ENCODE peak calls at places on chromosome 10, in eight cellular contexts. S, I, R, Q, C, T, B and P are unnamed samples.

GRCh38 chr10:89095701-89096391 is 105.2 kb downstream of the FAS start:
- DNase-seq in S (no peak), I (no peak), R (no peak), Q (no peak), C (no peak), T (no peak), B (no peak), P (no peak)

GRCh38 chr10:25747038-25747437 is 187.0 kb upstream of the MYO3A start:
- DNase-seq in S (no peak), I (no peak), R (no peak), Q (no peak), C (no peak), T (no peak), B (no peak), P (no peak)

GRCh38 chr10:35578608-35578956 is 26.6 kb upstream of the GJD4 start:
- DNase-seq in S (no peak), I (no peak), R (no peak), Q (no peak), C (no peak), T (no peak), B (no peak), P (no peak)

GRCh38 chr10:3987142-3987974 is 202.3 kb upstream of the KLF6 start:
- DNase-seq in S (no peak), I (no peak), R (peak), Q (no peak), C (peak), T (no peak), B (peak), P (no peak)

GRCh38 chr10:78778446-78779338 is 290.1 kb upstream of the ZMIZ1 start:
- DNase-seq in S (no peak), I (no peak), R (no peak), Q (no peak), C (no peak), T (no peak), B (no peak), P (no peak)

GRCh38 chr10:78964274-78964951 is 104.4 kb upstream of the ZMIZ1 start:
- DNase-seq in S (no peak), I (peak), R (no peak), Q (no peak), C (no peak), T (no peak), B (no peak), P (no peak)

GRCh38 chr10:133306097-133306476 is 2.6 kb downstream of the TUBGCP2 start:
- DNase-seq in S (no peak), I (no peak), R (no peak), Q (no peak), C (no peak), T (no peak), B (no peak), P (peak)

GRCh38 chr10:47206449-47207279 is 93.3 kb upstream of the GDF10 start:
- DNase-seq in S (no peak), I (peak), R (no peak), Q (no peak), C (no peak), T (no peak), B (peak), P (no peak)

GRCh38 chr10:8138471-8138870 is 84.0 kb downstream of the GATA3 start:
- DNase-seq in S (no peak), I (no peak), R (no peak), Q (no peak), C (peak), T (no peak), B (peak), P (no peak)

GRCh38 chr10:110387983-110388681 is 83.4 kb upstream of the SMNDC1 start:
- DNase-seq in S (no peak), I (no peak), R (no peak), Q (no peak), C (peak), T (no peak), B (peak), P (no peak)

GRCh38 chr10:29604291-29604825 is 30.4 kb downstream of the SVIL start:
- DNase-seq in S (peak), I (no peak), R (no peak), Q (peak), C (no peak), T (no peak), B (no peak), P (no peak)

GRCh38 chr10:70323143-70323696 is 39.4 kb upstream of the NPFFR1 start:
- DNase-seq in S (peak), I (peak), R (no peak), Q (no peak), C (no peak), T (no peak), B (no peak), P (peak)

GRCh38 chr10:97321032-97321806 is 2.1 kb downstream of the FRAT1 start:
- DNase-seq in S (peak), I (peak), R (no peak), Q (no peak), C (no peak), T (peak), B (no peak), P (no peak)

GRCh38 chr10:31697271-31698168 is 231.1 kb downstream of the ARHGAP12 start:
- DNase-seq in S (peak), I (no peak), R (peak), Q (no peak), C (peak), T (peak), B (peak), P (no peak)

GRCh38 chr10:29394321-29394932 is 105.6 kb downstream of the LYZL1 start:
- DNase-seq in S (no peak), I (no peak), R (no peak), Q (no peak), C (no peak), T (no peak), B (no peak), P (no peak)

GRCh38 chr10:50625663-50626062 is 1.9 kb upstream of the SGMS1 start:
- DNase-seq in S (no peak), I (peak), R (no peak), Q (no peak), C (peak), T (no peak), B (peak), P (no peak)

GRCh38 chr10:94288361-94289116 is 74.2 kb downstream of the NOC3L start:
- DNase-seq in S (no peak), I (no peak), R (no peak), Q (no peak), C (no peak), T (no peak), B (no peak), P (no peak)

GRCh38 chr10:47183726-47184084 is 116.3 kb upstream of the GDF10 start:
- DNase-seq in S (no peak), I (no peak), R (no peak), Q (no peak), C (peak), T (no peak), B (peak), P (no peak)

GRCh38 chr10:13990918-13991317 is 339.8 kb downstream of the FRMD4A start:
- DNase-seq in S (no peak), I (no peak), R (peak), Q (no peak), C (peak), T (peak), B (peak), P (no peak)

GRCh38 chr10:88095778-88096452 is 232.5 kb downstream of the PTEN start:
- DNase-seq in S (no peak), I (no peak), R (no peak), Q (no peak), C (no peak), T (no peak), B (no peak), P (no peak)

GRCh38 chr10:29007370-29007747 is 281.5 kb upstream of the LYZL1 start:
- DNase-seq in S (no peak), I (no peak), R (no peak), Q (no peak), C (no peak), T (no peak), B (no peak), P (no peak)

GRCh38 chr10:43160067-43160918 is 22.0 kb downstream of the CSGALNACT2 start:
- DNase-seq in S (no peak), I (peak), R (peak), Q (no peak), C (peak), T (no peak), B (peak), P (no peak)

GRCh38 chr10:109018892-109019507 is 904.3 kb downstream of the XPNPEP1 start:
- DNase-seq in S (no peak), I (peak), R (peak), Q (no peak), C (no peak), T (no peak), B (peak), P (no peak)

GRCh38 chr10:22434521-22434920 is 89.2 kb downstream of the SPAG6 start:
- DNase-seq in S (no peak), I (peak), R (no peak), Q (no peak), C (no peak), T (no peak), B (no peak), P (no peak)

GRCh38 chr10:26527018-26527417 is 88.9 kb downstream of the APBB1IP start:
- DNase-seq in S (no peak), I (no peak), R (no peak), Q (no peak), C (no peak), T (no peak), B (no peak), P (no peak)

GRCh38 chr10:126536148-126536547 is 134.3 kb downstream of the C10orf90 start:
- DNase-seq in S (no peak), I (no peak), R (peak), Q (peak), C (peak), T (no peak), B (peak), P (no peak)

GRCh38 chr10:97669561-97669960 is 17.5 kb downstream of the AVPI1 start:
- DNase-seq in S (no peak), I (no peak), R (no peak), Q (no peak), C (no peak), T (no peak), B (no peak), P (no peak)

GRCh38 chr10:93465806-93466675 is 16.1 kb downstream of the MYOF start:
- DNase-seq in S (peak), I (peak), R (peak), Q (no peak), C (peak), T (peak), B (peak), P (peak)

GRCh38 chr10:22997102-22997501 is 69.2 kb downstream of the ARMC3 start:
- DNase-seq in S (no peak), I (no peak), R (peak), Q (no peak), C (peak), T (no peak), B (peak), P (no peak)

GRCh38 chr10:105834261-105835059 is 1193.4 kb downstream of the SORCS3 start:
- DNase-seq in S (no peak), I (no peak), R (no peak), Q (no peak), C (no peak), T (no peak), B (no peak), P (no peak)

GRCh38 chr10:3786295-3786981 is 1.4 kb upstream of the KLF6 start:
- DNase-seq in S (peak), I (no peak), R (peak), Q (no peak), C (peak), T (peak), B (no peak), P (no peak)

GRCh38 chr10:16182688-16183087 is 254.1 kb upstream of the PTER start:
- DNase-seq in S (no peak), I (no peak), R (peak), Q (no peak), C (peak), T (no peak), B (no peak), P (no peak)

GRCh38 chr10:6120691-6121090 is 31.9 kb downstream of the RBM17 start:
- DNase-seq in S (peak), I (peak), R (peak), Q (no peak), C (peak), T (no peak), B (peak), P (no peak)

GRCh38 chr10:124388823-124389612 is 29.7 kb downstream of the OAT start:
- DNase-seq in S (peak), I (peak), R (peak), Q (peak), C (peak), T (peak), B (peak), P (no peak)

GRCh38 chr10:60735244-60735643 is 43.0 kb upstream of the CDK1 start:
- DNase-seq in S (no peak), I (no peak), R (no peak), Q (no peak), C (no peak), T (no peak), B (no peak), P (no peak)

GRCh38 chr10:60734226-60734625 is 44.1 kb upstream of the CDK1 start:
- DNase-seq in S (no peak), I (no peak), R (no peak), Q (no peak), C (no peak), T (no peak), B (no peak), P (no peak)

GRCh38 chr10:60732240-60733188 is 45.8 kb upstream of the CDK1 start:
- DNase-seq in S (peak), I (peak), R (no peak), Q (no peak), C (peak), T (no peak), B (no peak), P (peak)

GRCh38 chr10:60733826-60734225 is 44.5 kb upstream of the CDK1 start:
- DNase-seq in S (no peak), I (no peak), R (no peak), Q (no peak), C (no peak), T (no peak), B (no peak), P (no peak)

GRCh38 chr10:60733189-60733815 is 45.0 kb upstream of the CDK1 start:
- DNase-seq in S (no peak), I (no peak), R (no peak), Q (peak), C (peak), T (peak), B (peak), P (peak)
- TF ChIP-seq CTCF in S (no peak), I (no peak), R (no peak), Q (peak), C (no peak), T (no peak), B (no peak), P (peak)

GRCh38 chr10:83806716-83807115 is 332.6 kb upstream of the GHITM start:
- DNase-seq in S (no peak), I (no peak), R (no peak), Q (no peak), C (no peak), T (no peak), B (no peak), P (no peak)

GRCh38 chr10:83801983-83802382 is 337.3 kb upstream of the GHITM start:
- DNase-seq in S (no peak), I (peak), R (no peak), Q (no peak), C (no peak), T (no peak), B (no peak), P (no peak)
- TF ChIP-seq CTCF in S (no peak), I (peak), R (no peak), Q (no peak), C (no peak), T (no peak), B (no peak), P (no peak)

GRCh38 chr10:230758-231157 is 95.5 kb downstream of the ZMYND11 start:
- DNase-seq in S (no peak), I (peak), R (no peak), Q (no peak), C (no peak), T (no peak), B (no peak), P (no peak)
- TF ChIP-seq CTCF in S (no peak), I (peak), R (peak), Q (peak), C (peak), T (peak), B (peak), P (peak)

GRCh38 chr10:102231357-102232318 is 5.5 kb downstream of the ELOVL3 start:
- DNase-seq in S (no peak), I (peak), R (no peak), Q (no peak), C (peak), T (peak), B (no peak), P (no peak)

GRCh38 chr10:102230264-102230860 is 4.3 kb downstream of the ELOVL3 start:
- DNase-seq in S (no peak), I (peak), R (no peak), Q (no peak), C (peak), T (peak), B (peak), P (no peak)

GRCh38 chr10:102229810-102230263 is 3.7 kb downstream of the ELOVL3 start:
- DNase-seq in S (peak), I (peak), R (peak), Q (peak), C (peak), T (peak), B (peak), P (no peak)

GRCh38 chr10:102233997-102234396 is 7.3 kb downstream of the PITX3 start:
- DNase-seq in S (no peak), I (no peak), R (no peak), Q (no peak), C (no peak), T (no peak), B (no peak), P (no peak)

DNA sequence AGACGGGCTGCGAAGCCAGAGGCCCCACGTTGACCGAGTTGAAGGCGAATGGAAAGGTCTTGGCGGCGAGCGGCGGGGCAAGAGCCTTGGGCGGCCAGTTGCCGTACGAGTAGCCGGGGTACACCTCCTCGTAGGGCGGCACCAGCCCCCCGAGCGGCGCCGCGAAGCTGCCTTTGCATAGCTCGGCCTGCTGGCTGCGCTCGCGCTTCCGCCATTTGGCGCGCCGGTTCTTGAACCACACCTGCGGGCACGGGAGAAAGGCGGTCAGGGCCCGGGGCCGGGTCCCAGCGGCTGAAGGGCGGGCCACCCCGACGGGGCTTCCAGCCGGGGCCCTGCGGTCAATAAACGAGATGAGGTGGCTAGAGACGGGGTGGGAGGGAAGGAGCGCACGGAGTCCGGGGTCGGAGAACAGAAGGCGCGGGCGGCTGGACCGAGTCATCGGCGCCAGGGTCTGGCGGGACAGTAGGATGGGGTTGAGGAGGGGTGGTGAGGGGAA is 4.8 kb downstream of the ELOVL3 start:
- DNase-seq in S (no peak), I (peak), R (no peak), Q (no peak), C (peak), T (peak), B (no peak), P (no peak)
- TF ChIP-seq CTCF in S (no peak), I (no peak), R (peak), Q (peak), C (peak), T (peak), B (peak), P (peak)

DNA sequence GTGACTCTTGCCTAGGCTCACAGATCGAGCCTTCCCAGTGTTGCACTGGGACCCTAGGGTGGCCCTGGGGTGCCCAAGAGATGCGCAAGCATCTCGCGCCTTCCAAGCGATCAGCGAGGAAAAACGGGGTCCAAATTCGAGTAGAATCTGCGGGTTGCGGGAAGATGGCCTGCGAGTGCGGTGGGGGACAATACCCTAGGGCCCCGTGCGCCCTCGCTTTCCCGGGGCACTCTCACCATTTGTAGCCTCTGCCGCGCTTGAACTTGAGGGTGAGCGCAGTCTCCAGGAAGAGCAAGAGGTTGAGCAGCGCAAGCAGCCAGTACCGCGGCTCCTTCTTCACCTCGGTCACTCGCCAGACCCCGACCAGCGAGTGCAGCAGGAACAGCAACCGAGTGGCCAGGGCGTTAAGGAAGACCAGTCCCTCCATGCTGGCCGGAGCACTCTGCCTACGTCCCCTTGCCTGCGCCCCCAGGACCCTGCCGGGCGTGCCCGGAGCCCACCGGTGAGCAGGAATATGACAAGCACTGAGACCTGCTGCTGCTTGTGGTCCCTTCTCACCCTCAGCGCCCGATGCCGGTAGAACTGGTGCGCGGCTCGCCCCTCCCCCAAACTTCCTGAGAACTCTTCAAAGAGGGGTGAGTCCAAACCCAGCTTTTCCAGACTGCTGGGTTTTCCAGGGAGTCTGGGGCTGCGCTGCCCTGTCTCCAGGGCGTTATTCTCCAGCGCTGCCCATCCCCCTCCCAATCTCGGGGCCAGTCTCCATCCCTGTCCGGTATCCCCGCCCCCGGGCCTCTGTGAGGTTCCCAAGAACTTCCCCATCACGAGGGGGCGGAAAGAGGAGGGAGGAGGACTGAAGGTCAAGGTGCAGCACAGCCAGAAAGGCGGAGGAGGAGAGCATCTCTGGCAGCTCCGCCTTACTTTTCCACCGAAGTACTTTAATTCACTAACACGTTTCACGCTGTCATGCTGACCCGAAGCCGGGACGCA is at the start of gene TMEM26:
- DNase-seq in S (peak), I (no peak), R (peak), Q (peak), C (peak), T (peak), B (peak), P (peak)
- TF ChIP-seq CTCF in S (no peak), I (no peak), R (no peak), Q (peak), C (no peak), T (no peak), B (no peak), P (no peak)